ENCODE peak calls at places on chromosomes 11 and 22, in six cellular contexts. One of them, this sample, is unnamed.

GRCh38 chr22:35892192-35892591 is 136.4 kb downstream of the RBFOX2 start:
- DNase-seq in heart left ventricle: no peak
- DNase-seq in PC-3: peak
- DNase-seq in naive B cell: no peak
- DNase-seq in stimulated activated CD8-positive, alpha-beta memory T cell treated with anti-CD3 and anti-CD28 coated beads, Interleukin-4, amount 100 ng/mL, for 1 hour: no peak
- DNase-seq in astrocyte of the cerebellum: peak
- DNase-seq in this sample: no peak

GRCh38 chr22:23182289-23183106 is 2.2 kb downstream of the BCR start:
- DNase-seq in heart left ventricle: peak
- DNase-seq in stimulated activated CD8-positive, alpha-beta memory T cell treated with anti-CD3 and anti-CD28 coated beads, Interleukin-4, amount 100 ng/mL, for 1 hour: no peak
- DNase-seq in astrocyte of the cerebellum: no peak
- DNase-seq in naive B cell: peak
- DNase-seq in PC-3: peak
- DNase-seq in this sample: no peak

GRCh38 chr11:71179877-71180276 is 72.5 kb downstream of the SHANK2 start:
- DNase-seq in heart left ventricle: no peak
- DNase-seq in PC-3: no peak
- DNase-seq in astrocyte of the cerebellum: no peak
- DNase-seq in naive B cell: no peak
- DNase-seq in stimulated activated CD8-positive, alpha-beta memory T cell treated with anti-CD3 and anti-CD28 coated beads, Interleukin-4, amount 100 ng/mL, for 1 hour: no peak
- DNase-seq in this sample: peak

GRCh38 chr11:128837627-128838026 is 29.5 kb downstream of the KCNJ1 start:
- DNase-seq in stimulated activated CD8-positive, alpha-beta memory T cell treated with anti-CD3 and anti-CD28 coated beads, Interleukin-4, amount 100 ng/mL, for 1 hour: no peak
- DNase-seq in heart left ventricle: no peak
- DNase-seq in naive B cell: no peak
- DNase-seq in astrocyte of the cerebellum: no peak
- DNase-seq in PC-3: no peak
- DNase-seq in this sample: no peak

GRCh38 chr11:37449146-37449545 is 851.1 kb upstream of the RAG2 start:
- DNase-seq in stimulated activated CD8-positive, alpha-beta memory T cell treated with anti-CD3 and anti-CD28 coated beads, Interleukin-4, amount 100 ng/mL, for 1 hour: no peak
- DNase-seq in PC-3: peak
- DNase-seq in astrocyte of the cerebellum: peak
- DNase-seq in heart left ventricle: no peak
- DNase-seq in naive B cell: no peak
- DNase-seq in this sample: peak

GRCh38 chr11:75135021-75135650 is 15.8 kb upstream of the SLCO2B1 start:
- DNase-seq in PC-3: no peak
- DNase-seq in astrocyte of the cerebellum: no peak
- DNase-seq in heart left ventricle: no peak
- DNase-seq in stimulated activated CD8-positive, alpha-beta memory T cell treated with anti-CD3 and anti-CD28 coated beads, Interleukin-4, amount 100 ng/mL, for 1 hour: no peak
- DNase-seq in naive B cell: no peak
- DNase-seq in this sample: no peak

GRCh38 chr11:3849297-3849874 is 6.1 kb upstream of the STIM1 start:
- DNase-seq in stimulated activated CD8-positive, alpha-beta memory T cell treated with anti-CD3 and anti-CD28 coated beads, Interleukin-4, amount 100 ng/mL, for 1 hour: no peak
- DNase-seq in heart left ventricle: no peak
- DNase-seq in astrocyte of the cerebellum: no peak
- DNase-seq in naive B cell: peak
- DNase-seq in PC-3: peak
- DNase-seq in this sample: no peak

GRCh38 chr11:131430466-131431176 is 60.2 kb downstream of the NTM start:
- DNase-seq in stimulated activated CD8-positive, alpha-beta memory T cell treated with anti-CD3 and anti-CD28 coated beads, Interleukin-4, amount 100 ng/mL, for 1 hour: no peak
- DNase-seq in astrocyte of the cerebellum: no peak
- DNase-seq in PC-3: peak
- DNase-seq in heart left ventricle: no peak
- DNase-seq in naive B cell: no peak
- DNase-seq in this sample: no peak

GRCh38 chr22:38067028-38067415 is 9.8 kb downstream of the PICK1 start:
- DNase-seq in naive B cell: no peak
- DNase-seq in PC-3: no peak
- DNase-seq in stimulated activated CD8-positive, alpha-beta memory T cell treated with anti-CD3 and anti-CD28 coated beads, Interleukin-4, amount 100 ng/mL, for 1 hour: no peak
- DNase-seq in astrocyte of the cerebellum: no peak
- DNase-seq in heart left ventricle: peak
- DNase-seq in this sample: no peak

GRCh38 chr11:57116654-57117053 is 65.1 kb upstream of the LRRC55 start:
- DNase-seq in astrocyte of the cerebellum: peak
- DNase-seq in naive B cell: no peak
- DNase-seq in stimulated activated CD8-positive, alpha-beta memory T cell treated with anti-CD3 and anti-CD28 coated beads, Interleukin-4, amount 100 ng/mL, for 1 hour: no peak
- DNase-seq in heart left ventricle: no peak
- DNase-seq in PC-3: peak
- DNase-seq in this sample: peak

GRCh38 chr11:126152152-126152551 is 59.3 kb downstream of the RPUSD4 start:
- DNase-seq in PC-3: no peak
- DNase-seq in astrocyte of the cerebellum: no peak
- DNase-seq in naive B cell: no peak
- DNase-seq in heart left ventricle: no peak
- DNase-seq in stimulated activated CD8-positive, alpha-beta memory T cell treated with anti-CD3 and anti-CD28 coated beads, Interleukin-4, amount 100 ng/mL, for 1 hour: no peak
- DNase-seq in this sample: no peak

GRCh38 chr11:69372589-69373250 is 78.8 kb downstream of the MYEOV start:
- DNase-seq in astrocyte of the cerebellum: no peak
- DNase-seq in stimulated activated CD8-positive, alpha-beta memory T cell treated with anti-CD3 and anti-CD28 coated beads, Interleukin-4, amount 100 ng/mL, for 1 hour: no peak
- DNase-seq in PC-3: no peak
- DNase-seq in heart left ventricle: no peak
- DNase-seq in naive B cell: no peak
- DNase-seq in this sample: no peak

GRCh38 chr11:34274712-34275398 is 83.0 kb downstream of the ABTB2 start:
- DNase-seq in stimulated activated CD8-positive, alpha-beta memory T cell treated with anti-CD3 and anti-CD28 coated beads, Interleukin-4, amount 100 ng/mL, for 1 hour: no peak
- DNase-seq in PC-3: peak
- DNase-seq in astrocyte of the cerebellum: peak
- DNase-seq in heart left ventricle: peak
- DNase-seq in naive B cell: no peak
- DNase-seq in this sample: peak

GRCh38 chr11:120142072-120142423 is 4.1 kb upstream of the TRIM29 start:
- DNase-seq in heart left ventricle: no peak
- DNase-seq in PC-3: no peak
- DNase-seq in stimulated activated CD8-positive, alpha-beta memory T cell treated with anti-CD3 and anti-CD28 coated beads, Interleukin-4, amount 100 ng/mL, for 1 hour: no peak
- DNase-seq in naive B cell: no peak
- DNase-seq in astrocyte of the cerebellum: no peak
- DNase-seq in this sample: peak

GRCh38 chr22:37300551-37301017 is 18.3 kb downstream of the CYTH4 start:
- DNase-seq in stimulated activated CD8-positive, alpha-beta memory T cell treated with anti-CD3 and anti-CD28 coated beads, Interleukin-4, amount 100 ng/mL, for 1 hour: no peak
- DNase-seq in naive B cell: no peak
- DNase-seq in astrocyte of the cerebellum: no peak
- DNase-seq in PC-3: no peak
- DNase-seq in heart left ventricle: peak
- DNase-seq in this sample: no peak

GRCh38 chr11:2318707-2319106 is 16.9 kb downstream of the TSPAN32 start:
- DNase-seq in astrocyte of the cerebellum: no peak
- DNase-seq in naive B cell: no peak
- DNase-seq in PC-3: no peak
- DNase-seq in stimulated activated CD8-positive, alpha-beta memory T cell treated with anti-CD3 and anti-CD28 coated beads, Interleukin-4, amount 100 ng/mL, for 1 hour: no peak
- DNase-seq in heart left ventricle: no peak
- DNase-seq in this sample: no peak

GRCh38 chr22:45317551-45318167 is 7.9 kb downstream of the FAM118A start:
- DNase-seq in naive B cell: no peak
- DNase-seq in PC-3: peak
- DNase-seq in heart left ventricle: peak
- DNase-seq in stimulated activated CD8-positive, alpha-beta memory T cell treated with anti-CD3 and anti-CD28 coated beads, Interleukin-4, amount 100 ng/mL, for 1 hour: no peak
- DNase-seq in astrocyte of the cerebellum: no peak
- DNase-seq in this sample: no peak

GRCh38 chr22:25100972-25101371 is 98.7 kb upstream of the CRYBB3 start:
- DNase-seq in heart left ventricle: no peak
- DNase-seq in stimulated activated CD8-positive, alpha-beta memory T cell treated with anti-CD3 and anti-CD28 coated beads, Interleukin-4, amount 100 ng/mL, for 1 hour: no peak
- DNase-seq in PC-3: no peak
- DNase-seq in astrocyte of the cerebellum: no peak
- DNase-seq in naive B cell: no peak
- DNase-seq in this sample: no peak

GRCh38 chr22:29205598-29206371 is at the start of gene EMID1:
- DNase-seq in PC-3: peak
- DNase-seq in astrocyte of the cerebellum: no peak
- DNase-seq in stimulated activated CD8-positive, alpha-beta memory T cell treated with anti-CD3 and anti-CD28 coated beads, Interleukin-4, amount 100 ng/mL, for 1 hour: no peak
- DNase-seq in heart left ventricle: peak
- DNase-seq in naive B cell: no peak
- DNase-seq in this sample: peak

GRCh38 chr11:126334665-126335462 is 20.6 kb upstream of the ST3GAL4 start:
- DNase-seq in stimulated activated CD8-positive, alpha-beta memory T cell treated with anti-CD3 and anti-CD28 coated beads, Interleukin-4, amount 100 ng/mL, for 1 hour: no peak
- DNase-seq in astrocyte of the cerebellum: no peak
- DNase-seq in PC-3: peak
- DNase-seq in heart left ventricle: no peak
- DNase-seq in naive B cell: no peak
- DNase-seq in this sample: no peak

GRCh38 chr11:29005401-29005980 is 897.3 kb downstream of the METTL15 start:
- DNase-seq in heart left ventricle: no peak
- DNase-seq in naive B cell: no peak
- DNase-seq in stimulated activated CD8-positive, alpha-beta memory T cell treated with anti-CD3 and anti-CD28 coated beads, Interleukin-4, amount 100 ng/mL, for 1 hour: no peak
- DNase-seq in astrocyte of the cerebellum: no peak
- DNase-seq in PC-3: no peak
- DNase-seq in this sample: peak

GRCh38 chr11:80104196-80104595 is 663.4 kb upstream of the TENM4 start:
- DNase-seq in PC-3: no peak
- DNase-seq in heart left ventricle: no peak
- DNase-seq in stimulated activated CD8-positive, alpha-beta memory T cell treated with anti-CD3 and anti-CD28 coated beads, Interleukin-4, amount 100 ng/mL, for 1 hour: no peak
- DNase-seq in naive B cell: no peak
- DNase-seq in astrocyte of the cerebellum: no peak
- DNase-seq in this sample: no peak

GRCh38 chr22:23756891-23757290 is 2.7 kb upstream of the VPREB3 start:
- DNase-seq in PC-3: no peak
- DNase-seq in astrocyte of the cerebellum: no peak
- DNase-seq in stimulated activated CD8-positive, alpha-beta memory T cell treated with anti-CD3 and anti-CD28 coated beads, Interleukin-4, amount 100 ng/mL, for 1 hour: no peak
- DNase-seq in heart left ventricle: no peak
- DNase-seq in naive B cell: no peak
- DNase-seq in this sample: no peak

GRCh38 chr22:24225951-24226350 is 18.9 kb downstream of the GGT5 start:
- DNase-seq in PC-3: no peak
- DNase-seq in stimulated activated CD8-positive, alpha-beta memory T cell treated with anti-CD3 and anti-CD28 coated beads, Interleukin-4, amount 100 ng/mL, for 1 hour: no peak
- DNase-seq in naive B cell: no peak
- DNase-seq in heart left ventricle: no peak
- DNase-seq in astrocyte of the cerebellum: no peak
- DNase-seq in this sample: no peak

GRCh38 chr11:27462543-27462942 is 10.0 kb downstream of the LGR4 start:
- DNase-seq in naive B cell: no peak
- DNase-seq in stimulated activated CD8-positive, alpha-beta memory T cell treated with anti-CD3 and anti-CD28 coated beads, Interleukin-4, amount 100 ng/mL, for 1 hour: no peak
- DNase-seq in heart left ventricle: no peak
- DNase-seq in PC-3: peak
- DNase-seq in astrocyte of the cerebellum: no peak
- DNase-seq in this sample: no peak

GRCh38 chr11:76649964-76650363 is 20.6 kb downstream of the LRRC32 start:
- DNase-seq in naive B cell: no peak
- DNase-seq in astrocyte of the cerebellum: no peak
- DNase-seq in stimulated activated CD8-positive, alpha-beta memory T cell treated with anti-CD3 and anti-CD28 coated beads, Interleukin-4, amount 100 ng/mL, for 1 hour: no peak
- DNase-seq in heart left ventricle: no peak
- DNase-seq in PC-3: no peak
- DNase-seq in this sample: no peak

GRCh38 chr11:126312903-126313460 is 9.1 kb downstream of the DCPS start:
- DNase-seq in naive B cell: no peak
- DNase-seq in heart left ventricle: no peak
- DNase-seq in astrocyte of the cerebellum: no peak
- DNase-seq in stimulated activated CD8-positive, alpha-beta memory T cell treated with anti-CD3 and anti-CD28 coated beads, Interleukin-4, amount 100 ng/mL, for 1 hour: no peak
- DNase-seq in PC-3: no peak
- DNase-seq in this sample: no peak

GRCh38 chr11:114187173-114187572 is 109.0 kb upstream of the NNMT start:
- DNase-seq in PC-3: no peak
- DNase-seq in stimulated activated CD8-positive, alpha-beta memory T cell treated with anti-CD3 and anti-CD28 coated beads, Interleukin-4, amount 100 ng/mL, for 1 hour: no peak
- DNase-seq in heart left ventricle: no peak
- DNase-seq in astrocyte of the cerebellum: no peak
- DNase-seq in naive B cell: peak
- DNase-seq in this sample: no peak

GRCh38 chr11:1765871-1766718 is 2.4 kb upstream of the CTSD start:
- DNase-seq in stimulated activated CD8-positive, alpha-beta memory T cell treated with anti-CD3 and anti-CD28 coated beads, Interleukin-4, amount 100 ng/mL, for 1 hour: no peak
- DNase-seq in naive B cell: no peak
- DNase-seq in astrocyte of the cerebellum: no peak
- DNase-seq in heart left ventricle: peak
- DNase-seq in PC-3: no peak
- DNase-seq in this sample: no peak

GRCh38 chr11:45583981-45584380 is 81.4 kb downstream of the CHST1 start:
- DNase-seq in heart left ventricle: no peak
- DNase-seq in naive B cell: no peak
- DNase-seq in astrocyte of the cerebellum: no peak
- DNase-seq in stimulated activated CD8-positive, alpha-beta memory T cell treated with anti-CD3 and anti-CD28 coated beads, Interleukin-4, amount 100 ng/mL, for 1 hour: no peak
- DNase-seq in PC-3: no peak
- DNase-seq in this sample: no peak

GRCh38 chr11:8019671-8020597 is 32.8 kb downstream of the EIF3F start:
- DNase-seq in astrocyte of the cerebellum: no peak
- DNase-seq in naive B cell: no peak
- DNase-seq in heart left ventricle: no peak
- DNase-seq in stimulated activated CD8-positive, alpha-beta memory T cell treated with anti-CD3 and anti-CD28 coated beads, Interleukin-4, amount 100 ng/mL, for 1 hour: no peak
- DNase-seq in PC-3: no peak
- DNase-seq in this sample: peak

GRCh38 chr11:32213223-32213622 is 122.3 kb downstream of the RCN1 start:
- DNase-seq in astrocyte of the cerebellum: peak
- DNase-seq in naive B cell: no peak
- DNase-seq in heart left ventricle: no peak
- DNase-seq in stimulated activated CD8-positive, alpha-beta memory T cell treated with anti-CD3 and anti-CD28 coated beads, Interleukin-4, amount 100 ng/mL, for 1 hour: no peak
- DNase-seq in PC-3: peak
- DNase-seq in this sample: no peak

GRCh38 chr11:63536669-63537292 is at the start of gene PLAAT4:
- DNase-seq in heart left ventricle: no peak
- DNase-seq in astrocyte of the cerebellum: peak
- DNase-seq in PC-3: peak
- DNase-seq in stimulated activated CD8-positive, alpha-beta memory T cell treated with anti-CD3 and anti-CD28 coated beads, Interleukin-4, amount 100 ng/mL, for 1 hour: no peak
- DNase-seq in naive B cell: peak
- DNase-seq in this sample: peak

This sample was measured in T47D.